ENCODE peak calls at places on chromosomes 3 and 15, in eight cellular contexts. R is transverse colon, E is kidney, W is esophagus squamous epithelium, X is body of pancreas, J is PC-3, I is H9, B is psoas muscle. S is an unnamed sample. For H3K4me1, the result is how much of the 10 kb centered on the place peaks cover.

GRCh38 chr3:109023656-109024254 is 70.1 kb upstream of the GUCA1C start:
- DNase-seq in R (peak), E (no peak), W (no peak), X (peak), J (peak), I (no peak), B (no peak), S (no peak)

GRCh38 chr15:69138963-69139362 is 21.5 kb upstream of the GLCE start:
- DNase-seq in R (no peak), E (no peak), W (no peak), X (no peak), J (no peak), I (no peak), B (no peak), S (no peak)

GRCh38 chr3:140863481-140864084 is 78.1 kb upstream of the SLC25A36 start:
- DNase-seq in R (peak), E (no peak), W (no peak), X (peak), J (peak), I (peak), B (no peak), S (peak)

GRCh38 chr3:30747771-30748281 is 141.4 kb downstream of the TGFBR2 start:
- DNase-seq in R (no peak), E (no peak), W (no peak), X (no peak), J (peak), I (no peak), B (no peak), S (no peak)

GRCh38 chr3:56621686-56622085 is 61.4 kb downstream of the TASOR start:
- DNase-seq in R (no peak), E (no peak), W (no peak), X (peak), J (peak), I (no peak), B (no peak), S (no peak)

GRCh38 chr15:67144609-67145306 is 79.4 kb downstream of the SMAD3 start:
- DNase-seq in R (no peak), E (no peak), W (no peak), X (no peak), J (no peak), I (peak), B (no peak), S (no peak)

GRCh38 chr3:4233488-4233887 is 69.7 kb upstream of the SETMAR start:
- DNase-seq in R (no peak), E (no peak), W (no peak), X (no peak), J (no peak), I (no peak), B (no peak), S (no peak)

GRCh38 chr3:23203651-23204111 is 554 bp downstream of the UBE2E2 start:
- DNase-seq in R (peak), E (peak), W (no peak), X (peak), J (peak), I (peak), B (peak), S (peak)

GRCh38 chr3:155019576-155019975 is 60.5 kb upstream of the MME start:
- DNase-seq in R (peak), E (no peak), W (no peak), X (no peak), J (peak), I (no peak), B (no peak), S (peak)

GRCh38 chr3:52181543-52181942 is 16.4 kb upstream of the ALAS1 start:
- DNase-seq in R (no peak), E (no peak), W (no peak), X (no peak), J (peak), I (no peak), B (no peak), S (no peak)

GRCh38 chr3:120450914-120451669 is at the start of gene FSTL1:
- DNase-seq in R (peak), E (peak), W (no peak), X (peak), J (peak), I (peak), B (peak), S (no peak)

GRCh38 chr3:128845695-128846491 is 33.5 kb upstream of the ACAD9 start:
- DNase-seq in R (peak), E (peak), W (no peak), X (peak), J (no peak), I (peak), B (peak), S (peak)

GRCh38 chr15:39579487-39580116 is 1.3 kb upstream of the THBS1 start:
- DNase-seq in R (peak), E (peak), W (no peak), X (peak), J (peak), I (peak), B (peak), S (peak)

GRCh38 chr3:114213262-114213668 is 24.1 kb downstream of the ZNF80 start:
- DNase-seq in R (no peak), E (no peak), W (no peak), X (no peak), J (no peak), I (no peak), B (no peak), S (no peak)

GRCh38 chr15:61226313-61227250 is 2.5 kb downstream of the RORA start:
- DNase-seq in R (no peak), E (no peak), W (no peak), X (no peak), J (no peak), I (no peak), B (no peak), S (no peak)

GRCh38 chr3:10558726-10559125 is 53.3 kb upstream of the ATP2B2 start:
- DNase-seq in R (no peak), E (no peak), W (no peak), X (no peak), J (no peak), I (no peak), B (no peak), S (no peak)

GRCh38 chr3:171142985-171143384 is 116.5 kb upstream of the SLC2A2 start:
- DNase-seq in R (no peak), E (no peak), W (no peak), X (peak), J (no peak), I (no peak), B (no peak), S (peak)

GRCh38 chr3:156792945-156793344 is 33.2 kb upstream of the LEKR1 start:
- DNase-seq in R (no peak), E (no peak), W (no peak), X (no peak), J (no peak), I (no peak), B (no peak), S (no peak)

GRCh38 chr3:30904986-30905385 is 10.5 kb upstream of the GADL1 start:
- DNase-seq in R (no peak), E (no peak), W (no peak), X (no peak), J (no peak), I (no peak), B (no peak), S (no peak)

GRCh38 chr15:74041311-74041756 is 41.0 kb downstream of the GOLGA6A start:
- DNase-seq in R (no peak), E (no peak), W (no peak), X (no peak), J (no peak), I (no peak), B (no peak), S (no peak)

GRCh38 chr15:100601158-100601557 is 826 bp downstream of the LINS1 start:
- DNase-seq in R (no peak), E (no peak), W (no peak), X (peak), J (peak), I (no peak), B (no peak), S (no peak)

GRCh38 chr3:81871358-81872152 is 110.1 kb upstream of the GBE1 start:
- DNase-seq in R (no peak), E (no peak), W (no peak), X (no peak), J (peak), I (no peak), B (no peak), S (no peak)

GRCh38 chr3:160162440-160162839 is 62.8 kb upstream of the C3orf80 start:
- DNase-seq in R (no peak), E (no peak), W (no peak), X (no peak), J (no peak), I (peak), B (no peak), S (no peak)

GRCh38 chr15:68701886-68702285 is 118.8 kb downstream of the ANP32A start:
- DNase-seq in R (no peak), E (no peak), W (no peak), X (no peak), J (no peak), I (no peak), B (no peak), S (no peak)

GRCh38 chr3:50126287-50127211 is 28.6 kb upstream of the SEMA3F start:
- DNase-seq in R (no peak), E (peak), W (no peak), X (no peak), J (peak), I (no peak), B (peak), S (no peak)

GRCh38 chr3:133393691-133394474 is 6.0 kb upstream of the BFSP2 start:
- DNase-seq in R (no peak), E (no peak), W (no peak), X (no peak), J (no peak), I (no peak), B (no peak), S (no peak)

GRCh38 chr3:128850544-128850943 is 28.9 kb upstream of the ACAD9 start:
- DNase-seq in R (no peak), E (no peak), W (no peak), X (no peak), J (no peak), I (no peak), B (no peak), S (no peak)

GRCh38 chr15:25541228-25541627 is 102.4 kb upstream of the UBE3A start:
- DNase-seq in R (no peak), E (no peak), W (no peak), X (no peak), J (no peak), I (no peak), B (no peak), S (no peak)

GRCh38 chr3:41200669-41201021 is 1.3 kb downstream of the CTNNB1 start:
- DNase-seq in R (peak), E (no peak), W (no peak), X (peak), J (peak), I (no peak), B (no peak), S (no peak)

GRCh38 chr15:64263567-64263966 is 92.4 kb downstream of the CSNK1G1 start:
- DNase-seq in R (no peak), E (no peak), W (no peak), X (no peak), J (no peak), I (no peak), B (no peak), S (no peak)

GRCh38 chr15:41048397-41048796 is 67.7 kb downstream of the INO80 start:
- DNase-seq in R (no peak), E (no peak), W (no peak), X (no peak), J (no peak), I (no peak), B (no peak), S (no peak)

GRCh38 chr3:119470851-119471250 is 2.1 kb downstream of the POGLUT1 start:
- DNase-seq in R (peak), E (no peak), W (no peak), X (no peak), J (no peak), I (no peak), B (no peak), S (no peak)

GRCh38 chr15:67781061-67781460 is 44.2 kb upstream of the SKOR1 start:
- DNase-seq in R (no peak), E (no peak), W (no peak), X (no peak), J (no peak), I (no peak), B (no peak), S (no peak)

GRCh38 chr3:122092460-122093165 is 37.5 kb downstream of the CD86 start:
- DNase-seq in R (peak), E (no peak), W (no peak), X (peak), J (peak), I (peak), B (no peak), S (no peak)

GRCh38 chr3:125207507-125207906 is 5.0 kb downstream of the SLC12A8 start:
- DNase-seq in R (no peak), E (no peak), W (no peak), X (peak), J (no peak), I (no peak), B (no peak), S (no peak)

GRCh38 chr3:12707425-12707824 is 43.5 kb upstream of the RAF1 start:
- DNase-seq in R (no peak), E (no peak), W (no peak), X (no peak), J (peak), I (no peak), B (no peak), S (no peak)

DNA sequence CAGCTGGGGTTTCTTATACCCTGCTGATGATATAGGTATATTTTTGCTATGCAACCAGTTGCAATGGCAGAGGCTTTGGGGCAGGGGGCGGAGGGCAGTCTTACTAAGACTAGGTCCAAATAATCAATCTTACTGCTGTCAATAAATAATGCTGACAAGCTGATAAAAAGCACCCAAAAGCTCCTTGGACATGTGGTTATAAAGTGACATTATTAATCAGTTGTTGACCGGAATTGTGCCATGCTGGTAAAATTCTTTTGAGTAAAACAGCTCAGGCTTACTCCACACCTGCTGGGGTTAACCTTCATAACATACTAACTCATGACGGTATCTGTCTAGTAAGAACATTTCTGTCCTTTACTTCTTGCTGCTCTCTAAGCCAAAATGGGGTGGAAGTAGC is 101.9 kb downstream of the CHST2 start:
- DNase-seq in R (no peak), E (no peak), W (no peak), X (no peak), J (no peak), I (no peak), B (no peak), S (no peak)
- H3K4me1 ChIP-seq in R (under half), E (under half), W (under half), X (under half), J (under half), I (under half), B (under half), S (under half)

GRCh38 chr3:48125886-48126622 is 62.2 kb downstream of the CDC25A start:
- DNase-seq in R (no peak), E (no peak), W (no peak), X (no peak), J (no peak), I (no peak), B (no peak), S (no peak)

GRCh38 chr3:48128779-48129178 is 59.4 kb downstream of the CDC25A start:
- DNase-seq in R (no peak), E (no peak), W (no peak), X (no peak), J (no peak), I (no peak), B (no peak), S (no peak)

GRCh38 chr3:48125026-48125704 is 63.1 kb downstream of the CDC25A start:
- DNase-seq in R (no peak), E (no peak), W (no peak), X (peak), J (no peak), I (peak), B (no peak), S (no peak)

GRCh38 chr3:48130321-48130881 is 57.8 kb downstream of the CDC25A start:
- DNase-seq in R (peak), E (peak), W (no peak), X (peak), J (no peak), I (no peak), B (peak), S (peak)

GRCh38 chr3:48129921-48130320 is 58.3 kb downstream of the CDC25A start:
- DNase-seq in R (no peak), E (no peak), W (no peak), X (no peak), J (no peak), I (no peak), B (no peak), S (no peak)
- H3K27ac ChIP-seq in R (peak), E (peak), W (peak), X (no peak), J (no peak), I (no peak), B (peak), S (peak)

GRCh38 chr3:130893240-130894129 is at the start of gene ATP2C1:
- DNase-seq in R (peak), E (peak), W (peak), X (peak), J (peak), I (peak), B (peak), S (peak)
- TF ChIP-seq CTCF in R (no peak), E (no peak), W (no peak), X (no peak), J (no peak), I (peak), B (no peak), S (no peak)

GRCh38 chr3:150472421-150472820 is 64.3 kb downstream of the TSC22D2 start:
- DNase-seq in R (no peak), E (no peak), W (no peak), X (no peak), J (no peak), I (no peak), B (no peak), S (no peak)
- H3K4me1 ChIP-seq in R (under half), E (under half), W (under half), X (under half), J (under half), I (under half), B (under half), S (under half)

DNA sequence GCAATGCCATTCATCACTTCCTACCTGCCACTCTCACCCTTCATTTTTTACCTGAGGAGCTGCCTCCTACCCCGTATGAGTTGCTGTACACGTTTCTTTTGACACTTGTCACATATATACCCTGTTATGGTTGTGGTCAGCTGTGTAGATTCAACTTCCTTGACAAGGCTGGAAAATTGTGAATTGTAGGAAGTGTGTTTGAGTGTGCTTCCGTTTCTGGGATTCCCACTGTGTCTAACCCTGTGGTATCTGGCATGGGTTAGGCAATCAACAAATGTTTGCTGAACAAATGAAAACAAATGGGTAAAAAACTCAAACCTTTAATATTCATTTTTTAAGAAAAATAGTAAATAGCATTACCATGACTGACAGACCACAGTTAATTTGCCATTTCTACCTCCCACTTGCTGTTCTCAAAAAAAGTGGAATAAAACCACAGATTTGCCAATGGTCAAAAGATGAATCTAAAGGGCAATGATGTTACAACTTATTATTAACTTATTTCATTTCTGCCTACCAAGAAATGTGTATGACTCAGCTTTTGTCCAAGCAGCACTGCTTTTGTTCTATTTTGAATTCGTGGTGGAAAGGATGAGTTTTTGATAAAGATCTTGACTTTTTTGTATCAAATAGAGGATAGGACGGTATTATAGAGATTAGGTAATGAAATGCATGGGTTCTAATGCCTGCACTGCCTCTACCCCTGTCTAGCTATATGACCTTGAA is 404.5 kb downstream of the LPP start:
- DNase-seq in R (no peak), E (no peak), W (no peak), X (no peak), J (no peak), I (no peak), B (no peak), S (no peak)
- H3K27ac ChIP-seq in R (no peak), E (no peak), W (no peak), X (no peak), J (no peak), I (no peak), B (no peak), S (peak)

GRCh38 chr3:126342991-126343661 is 14.1 kb downstream of the KLF15 start:
- DNase-seq in R (peak), E (peak), W (no peak), X (peak), J (no peak), I (peak), B (peak), S (no peak)
- TF ChIP-seq CTCF in R (no peak), E (no peak), W (no peak), X (no peak), J (no peak), I (peak), B (no peak), S (no peak)

DNA sequence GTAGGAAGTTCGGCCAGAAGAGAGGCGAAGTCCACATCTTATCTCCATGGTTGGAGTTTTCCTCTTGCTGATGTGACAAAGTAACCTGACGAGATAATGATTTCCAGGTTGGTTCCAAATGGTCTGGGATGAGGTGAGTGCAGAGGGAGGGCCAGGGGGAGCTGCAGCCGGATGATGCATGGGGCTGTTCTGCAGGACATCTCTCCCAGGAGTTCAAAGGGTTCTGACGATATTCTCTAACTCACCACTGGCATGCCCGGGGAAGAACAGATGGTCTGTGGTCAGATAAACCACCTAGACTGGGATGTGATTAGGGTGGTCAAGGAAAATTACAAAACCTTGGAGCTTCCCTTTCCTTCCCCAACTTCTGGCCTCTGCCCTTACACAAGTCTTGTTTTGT is 83.3 kb upstream of the WNT5A start:
- DNase-seq in R (no peak), E (no peak), W (no peak), X (no peak), J (no peak), I (no peak), B (no peak), S (no peak)
- H3K4me1 ChIP-seq in R (under half), E (under half), W (under half), X (under half), J (under half), I (under half), B (under half), S (under half)

DNA sequence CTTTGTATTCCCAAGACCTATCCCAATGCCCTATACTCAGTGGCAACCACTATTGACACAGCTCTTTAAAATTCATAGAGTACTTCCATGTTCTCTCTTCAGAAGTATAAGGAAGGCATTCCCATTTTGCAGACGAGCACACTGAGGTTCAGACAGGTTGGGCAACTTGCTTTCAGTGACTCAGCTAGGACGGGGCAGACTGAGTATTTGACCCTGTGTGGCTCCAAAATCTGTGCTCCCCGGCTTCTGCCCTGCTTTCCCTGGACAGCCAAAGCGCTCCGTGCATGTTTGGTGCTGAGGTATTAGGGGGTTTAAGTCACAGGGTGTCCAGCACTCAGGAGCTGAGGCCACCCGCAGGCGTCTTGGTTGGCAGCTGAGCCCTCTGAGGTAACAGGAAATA is 59.5 kb downstream of the CEMIP start:
- DNase-seq in R (no peak), E (no peak), W (no peak), X (no peak), J (no peak), I (no peak), B (no peak), S (no peak)
- H3K27ac ChIP-seq in R (no peak), E (no peak), W (peak), X (no peak), J (no peak), I (no peak), B (no peak), S (no peak)

GRCh38 chr3:45537596-45537959 is 57.0 kb upstream of the LIMD1 start:
- DNase-seq in R (no peak), E (no peak), W (no peak), X (no peak), J (no peak), I (no peak), B (no peak), S (no peak)
- TF ChIP-seq CTCF in R (no peak), E (no peak), W (no peak), X (no peak), J (no peak), I (no peak), B (no peak), S (no peak)